ENCODE peak calls at places on chromosomes 2 and 18, in eight cellular contexts. D is hepatocyte, F is heart right ventricle, Y is coronary artery, P is esophagus squamous epithelium, B is brain microvascular endothelial cell, R is GM23338, Z is tibial artery. E is an unnamed sample.

GRCh38 chr18:34224423-34225217 is at the start of gene NOL4:
- DNase-seq in D (peak), F (peak), Y (no peak), P (no peak), B (no peak), R (peak), Z (no peak), E (no peak)

GRCh38 chr2:184534986-184535385 is 63.3 kb upstream of the ZNF804A start:
- DNase-seq in D (no peak), F (no peak), Y (no peak), P (no peak), B (no peak), R (peak), Z (no peak), E (no peak)

GRCh38 chr2:194343167-194343566 is 1313.9 kb upstream of the SLC39A10 start:
- DNase-seq in D (no peak), F (no peak), Y (no peak), P (no peak), B (no peak), R (no peak), Z (no peak), E (no peak)

GRCh38 chr2:17813015-17813741 is 3.1 kb upstream of the MSGN1 start:
- DNase-seq in D (no peak), F (no peak), Y (no peak), P (no peak), B (peak), R (no peak), Z (no peak), E (no peak)

GRCh38 chr2:108316881-108317258 is 28.2 kb downstream of the SULT1C2 start:
- DNase-seq in D (no peak), F (no peak), Y (no peak), P (no peak), B (no peak), R (no peak), Z (no peak), E (no peak)

GRCh38 chr2:113164930-113165585 is 8.7 kb upstream of the PSD4 start:
- DNase-seq in D (no peak), F (no peak), Y (peak), P (no peak), B (no peak), R (peak), Z (no peak), E (no peak)

GRCh38 chr2:17540813-17541513 is 467 bp downstream of the VSNL1 start:
- DNase-seq in D (no peak), F (no peak), Y (no peak), P (no peak), B (no peak), R (no peak), Z (no peak), E (no peak)

GRCh38 chr18:25726278-25726677 is 364.1 kb downstream of the SS18 start:
- DNase-seq in D (no peak), F (no peak), Y (no peak), P (no peak), B (peak), R (peak), Z (no peak), E (no peak)

GRCh38 chr2:170850251-170850650 is 33.6 kb downstream of the GAD1 start:
- DNase-seq in D (no peak), F (no peak), Y (no peak), P (no peak), B (no peak), R (no peak), Z (no peak), E (no peak)

GRCh38 chr18:39453882-39454281 is 1888.3 kb upstream of the CELF4 start:
- DNase-seq in D (peak), F (peak), Y (no peak), P (no peak), B (peak), R (no peak), Z (no peak), E (no peak)

GRCh38 chr2:26670171-26670570 is 22.4 kb upstream of the KCNK3 start:
- DNase-seq in D (peak), F (no peak), Y (peak), P (no peak), B (peak), R (no peak), Z (no peak), E (no peak)

GRCh38 chr18:51211552-51211951 is 14.1 kb upstream of the MEX3C start:
- DNase-seq in D (no peak), F (peak), Y (no peak), P (peak), B (peak), R (no peak), Z (peak), E (peak)

GRCh38 chr2:21772624-21773023 is 648.9 kb downstream of the TDRD15 start:
- DNase-seq in D (no peak), F (no peak), Y (no peak), P (no peak), B (peak), R (no peak), Z (no peak), E (no peak)

GRCh38 chr2:68463287-68463877 is 3.7 kb downstream of the FBXO48 start:
- DNase-seq in D (peak), F (no peak), Y (no peak), P (no peak), B (no peak), R (peak), Z (no peak), E (peak)

GRCh38 chr2:85796549-85797262 is 42.9 kb downstream of the ATOH8 start:
- DNase-seq in D (no peak), F (no peak), Y (peak), P (no peak), B (no peak), R (no peak), Z (peak), E (no peak)

GRCh38 chr18:9426753-9427152 is 48.6 kb upstream of the RALBP1 start:
- DNase-seq in D (no peak), F (no peak), Y (no peak), P (no peak), B (no peak), R (no peak), Z (no peak), E (no peak)

GRCh38 chr2:219119422-219120043 is 41.1 kb downstream of the NHEJ1 start:
- DNase-seq in D (peak), F (peak), Y (no peak), P (no peak), B (peak), R (peak), Z (peak), E (peak)

GRCh38 chr2:23135481-23136100 is 249.4 kb upstream of the KLHL29 start:
- DNase-seq in D (no peak), F (peak), Y (peak), P (no peak), B (no peak), R (peak), Z (no peak), E (no peak)

GRCh38 chr2:217520361-217521010 is 482.3 kb downstream of the TNS1 start:
- DNase-seq in D (no peak), F (no peak), Y (no peak), P (no peak), B (no peak), R (no peak), Z (no peak), E (no peak)

GRCh38 chr2:11208083-11208482 is 52.8 kb downstream of the SLC66A3 start:
- DNase-seq in D (no peak), F (no peak), Y (no peak), P (no peak), B (no peak), R (no peak), Z (no peak), E (no peak)

GRCh38 chr2:226424971-226425370 is 374.6 kb downstream of the IRS1 start:
- DNase-seq in D (no peak), F (no peak), Y (no peak), P (no peak), B (no peak), R (no peak), Z (no peak), E (no peak)

GRCh38 chr18:25001803-25002202 is 350.2 kb downstream of the ZNF521 start:
- DNase-seq in D (no peak), F (no peak), Y (no peak), P (no peak), B (no peak), R (no peak), Z (no peak), E (no peak)

GRCh38 chr2:220887880-220888279 is 684.2 kb downstream of the EPHA4 start:
- DNase-seq in D (no peak), F (no peak), Y (no peak), P (no peak), B (no peak), R (no peak), Z (no peak), E (no peak)

GRCh38 chr18:44507729-44508325 is 172.9 kb upstream of the SETBP1 start:
- DNase-seq in D (no peak), F (peak), Y (no peak), P (no peak), B (peak), R (no peak), Z (peak), E (no peak)

GRCh38 chr2:17479875-17480274 is 38.4 kb downstream of the RAD51AP2 start:
- DNase-seq in D (peak), F (no peak), Y (no peak), P (no peak), B (peak), R (no peak), Z (no peak), E (no peak)

GRCh38 chr2:102336502-102336945 is 19.1 kb upstream of the IL18R1 start:
- DNase-seq in D (no peak), F (peak), Y (no peak), P (no peak), B (no peak), R (no peak), Z (no peak), E (no peak)

GRCh38 chr2:158045362-158045761 is 56.3 kb upstream of the UPP2 start:
- DNase-seq in D (peak), F (no peak), Y (no peak), P (no peak), B (no peak), R (peak), Z (no peak), E (no peak)

GRCh38 chr18:13137939-13138821 is 80.4 kb upstream of the LDLRAD4 start:
- DNase-seq in D (no peak), F (peak), Y (no peak), P (peak), B (no peak), R (peak), Z (peak), E (peak)

GRCh38 chr2:22002066-22002465 is 878.3 kb downstream of the TDRD15 start:
- DNase-seq in D (no peak), F (no peak), Y (no peak), P (no peak), B (no peak), R (no peak), Z (no peak), E (no peak)

GRCh38 chr2:98468621-98469236 is 24.1 kb downstream of the INPP4A start:
- DNase-seq in D (no peak), F (no peak), Y (no peak), P (no peak), B (no peak), R (no peak), Z (no peak), E (no peak)

GRCh38 chr2:203814661-203815540 is 52.7 kb upstream of the CTLA4 start:
- DNase-seq in D (peak), F (peak), Y (no peak), P (no peak), B (peak), R (peak), Z (peak), E (peak)

GRCh38 chr18:31965331-31965970 is 22.5 kb upstream of the TRAPPC8 start:
- DNase-seq in D (no peak), F (no peak), Y (no peak), P (no peak), B (no peak), R (no peak), Z (no peak), E (no peak)

GRCh38 chr2:120052597-120052996 is 39.7 kb downstream of the EPB41L5 start:
- DNase-seq in D (no peak), F (no peak), Y (no peak), P (no peak), B (no peak), R (no peak), Z (no peak), E (no peak)

GRCh38 chr2:69138793-69139510 is 126.0 kb downstream of the ANTXR1 start:
- DNase-seq in D (peak), F (no peak), Y (no peak), P (no peak), B (peak), R (no peak), Z (peak), E (no peak)

GRCh38 chr2:148546270-148546669 is 98.3 kb upstream of the EPC2 start:
- DNase-seq in D (no peak), F (no peak), Y (no peak), P (no peak), B (no peak), R (no peak), Z (no peak), E (no peak)

GRCh38 chr2:183207110-183207509 is 82.9 kb downstream of the NUP35 start:
- DNase-seq in D (no peak), F (no peak), Y (no peak), P (no peak), B (peak), R (peak), Z (no peak), E (no peak)

GRCh38 chr2:228369400-228370031 is 188.0 kb upstream of the SPHKAP start:
- DNase-seq in D (no peak), F (no peak), Y (no peak), P (no peak), B (no peak), R (no peak), Z (no peak), E (no peak)

GRCh38 chr2:230054079-230054478 is 14.6 kb downstream of the SLC16A14 start:
- DNase-seq in D (no peak), F (no peak), Y (no peak), P (no peak), B (peak), R (no peak), Z (no peak), E (no peak)

GRCh38 chr2:240252191-240252871 is 111.9 kb upstream of the OTOS start:
- DNase-seq in D (no peak), F (no peak), Y (peak), P (no peak), B (no peak), R (no peak), Z (no peak), E (no peak)
- H3K27ac ChIP-seq in D (peak), F (peak), Y (peak), P (peak), B (no peak), R (no peak), Z (peak), E (no peak)

GRCh38 chr2:241958818-241959545 is 89.5 kb downstream of the RTP5 start:
- DNase-seq in D (no peak), F (no peak), Y (no peak), P (no peak), B (no peak), R (no peak), Z (no peak), E (no peak)

GRCh38 chr2:241959751-241960269 is 90.3 kb downstream of the RTP5 start:
- DNase-seq in D (no peak), F (no peak), Y (no peak), P (no peak), B (no peak), R (no peak), Z (no peak), E (no peak)

GRCh38 chr2:241956521-241957110 is 87.1 kb downstream of the RTP5 start:
- DNase-seq in D (no peak), F (no peak), Y (no peak), P (no peak), B (no peak), R (no peak), Z (no peak), E (no peak)

GRCh38 chr2:241953324-241953851 is 83.9 kb downstream of the RTP5 start:
- DNase-seq in D (no peak), F (no peak), Y (no peak), P (no peak), B (no peak), R (no peak), Z (no peak), E (no peak)

DNA sequence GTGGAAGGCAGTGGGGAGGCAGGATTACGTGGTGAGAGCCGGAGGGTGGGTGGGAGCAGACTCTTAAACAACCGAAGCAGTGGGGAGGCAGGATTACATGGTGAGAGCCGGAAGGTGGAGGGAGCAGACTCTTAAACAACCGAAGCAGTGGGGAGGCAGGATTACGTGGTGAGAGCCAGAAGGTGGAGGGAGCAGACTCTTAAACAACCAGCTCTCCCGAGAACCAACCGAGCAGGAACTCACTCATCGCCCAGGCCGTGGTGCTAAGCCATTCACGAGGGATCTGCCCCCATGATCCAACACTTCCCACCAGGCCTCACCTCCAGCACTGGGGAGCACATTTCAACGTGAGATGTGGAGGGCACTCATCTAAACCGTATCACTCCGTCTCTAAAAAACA is 87.7 kb downstream of the RTP5 start:
- DNase-seq in D (no peak), F (no peak), Y (no peak), P (no peak), B (no peak), R (no peak), Z (no peak), E (no peak)
- H3K27ac ChIP-seq in D (no peak), F (no peak), Y (no peak), P (no peak), B (no peak), R (no peak), Z (no peak), E (no peak)

GRCh38 chr18:54945726-54946125 is 13.5 kb downstream of the CCDC68 start:
- DNase-seq in D (no peak), F (no peak), Y (no peak), P (no peak), B (no peak), R (no peak), Z (no peak), E (no peak)
- H3K27ac ChIP-seq in D (peak), F (no peak), Y (peak), P (peak), B (peak), R (no peak), Z (no peak), E (peak)

DNA sequence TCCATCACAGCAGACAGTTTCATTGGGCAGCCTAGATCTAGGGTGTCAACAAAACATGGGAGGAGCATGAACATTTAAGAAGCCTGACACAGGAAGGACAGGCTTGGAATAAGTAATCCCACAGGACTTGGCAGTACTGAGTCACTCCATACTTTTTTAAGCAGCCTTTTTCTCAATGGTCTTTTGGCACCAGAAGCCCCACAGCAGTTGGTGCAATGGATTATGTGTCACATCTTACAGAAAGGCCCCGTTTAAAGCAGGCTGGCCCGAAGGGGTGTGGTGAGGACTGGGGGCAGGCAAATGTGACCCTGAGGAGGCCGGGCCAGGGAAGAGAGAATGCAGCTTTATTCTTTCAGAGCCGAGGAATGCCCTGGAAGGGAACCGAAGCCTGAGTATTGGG is 26.6 kb downstream of the SPTBN1 start:
- DNase-seq in D (no peak), F (no peak), Y (peak), P (no peak), B (peak), R (no peak), Z (peak), E (no peak)
- H3K27ac ChIP-seq in D (peak), F (no peak), Y (peak), P (peak), B (peak), R (no peak), Z (peak), E (no peak)